ENCODE peak calls at places on chromosome 4, in five cellular contexts. G, H, E, P and R are unnamed samples.

GRCh38 chr4:188178276-188178675 is 39.0 kb downstream of the TRIML1 start:
- DNase-seq in P (no peak), H (no peak), E (no peak), G (no peak), R (no peak)

GRCh38 chr4:85681194-85681803 is 206.3 kb downstream of the ARHGAP24 start:
- DNase-seq in E (no peak), G (no peak), H (no peak), P (no peak), R (no peak)

GRCh38 chr4:38082424-38083374 is 122.5 kb downstream of the PTTG2 start:
- DNase-seq in G (no peak), E (no peak), P (no peak), H (no peak), R (no peak)

GRCh38 chr4:123939621-123940020 is 543.0 kb downstream of the SPRY1 start:
- DNase-seq in G (no peak), E (peak), H (no peak), P (no peak), R (no peak)

GRCh38 chr4:29304595-29304994 is 1415.6 kb upstream of the PCDH7 start:
- DNase-seq in E (no peak), G (no peak), P (no peak), H (no peak), R (no peak)

GRCh38 chr4:175470141-175470540 is 341.9 kb downstream of the GPM6A start:
- DNase-seq in E (no peak), H (no peak), G (no peak), P (no peak), R (no peak)

GRCh38 chr4:973431-974397 is at the start of gene DGKQ:
- DNase-seq in G (peak), H (peak), P (peak), E (peak), R (peak)

GRCh38 chr4:173334891-173335754 is 965 bp upstream of the HMGB2 start:
- DNase-seq in H (peak), P (peak), E (peak), G (peak), R (peak)

GRCh38 chr4:1469596-1470392 is 63.6 kb upstream of the NKX1-1 start:
- DNase-seq in H (no peak), G (no peak), P (no peak), E (no peak), R (peak)

GRCh38 chr4:81807927-81808672 is 336.4 kb upstream of the RASGEF1B start:
- DNase-seq in G (no peak), P (peak), H (peak), E (no peak), R (no peak)

GRCh38 chr4:136803430-136803829 is 728.9 kb downstream of the PCDH18 start:
- DNase-seq in H (no peak), P (no peak), G (no peak), E (no peak), R (no peak)

GRCh38 chr4:986949-987688 is at the start of gene IDUA:
- DNase-seq in E (peak), G (peak), P (peak), H (peak), R (peak)

GRCh38 chr4:27217261-27217769 is 356.7 kb downstream of the STIM2 start:
- DNase-seq in G (no peak), E (no peak), H (no peak), P (no peak), R (no peak)

GRCh38 chr4:20528508-20528907 is 171.8 kb upstream of the PACRGL start:
- DNase-seq in G (no peak), E (no peak), H (no peak), P (no peak), R (no peak)

GRCh38 chr4:152007108-152007507 is 246.3 kb upstream of the GATB start:
- DNase-seq in H (no peak), E (no peak), P (no peak), G (no peak), R (no peak)

GRCh38 chr4:159248383-159249178 is 145.7 kb downstream of the RAPGEF2 start:
- DNase-seq in P (no peak), E (peak), G (no peak), H (peak), R (peak)

GRCh38 chr4:139600662-139601061 is 44.6 kb upstream of the SETD7 start:
- DNase-seq in E (no peak), G (no peak), P (no peak), H (no peak), R (no peak)

GRCh38 chr4:168784786-168785461 is 225.1 kb downstream of the CBR4 start:
- DNase-seq in G (no peak), E (no peak), H (no peak), P (no peak), R (no peak)

GRCh38 chr4:100462206-100462605 is 55.6 kb downstream of the EMCN start:
- DNase-seq in G (no peak), P (no peak), E (no peak), H (no peak), R (no peak)

GRCh38 chr4:23504094-23504493 is 385.8 kb downstream of the PPARGC1A start:
- DNase-seq in P (no peak), E (no peak), G (no peak), H (peak), R (no peak)

GRCh38 chr4:3605491-3605890 is 73.3 kb upstream of the LRPAP1 start:
- DNase-seq in G (no peak), E (no peak), H (no peak), P (no peak), R (no peak)

GRCh38 chr4:16461362-16461761 is 235.1 kb upstream of the TAPT1 start:
- DNase-seq in E (no peak), G (no peak), P (peak), H (no peak), R (no peak)

GRCh38 chr4:142551513-142552280 is 294.4 kb downstream of the INPP4B start:
- DNase-seq in G (no peak), P (no peak), H (no peak), E (no peak), R (no peak)

GRCh38 chr4:172826346-172826745 is 342.3 kb upstream of the GALNT7 start:
- DNase-seq in P (no peak), G (no peak), H (no peak), E (no peak), R (no peak)

GRCh38 chr4:47538516-47538915 is 53.4 kb downstream of the ATP10D start:
- DNase-seq in E (no peak), P (no peak), H (no peak), G (no peak), R (no peak)

GRCh38 chr4:87499415-87500106 is 29.6 kb downstream of the SPARCL1 start:
- DNase-seq in P (no peak), E (no peak), G (no peak), H (no peak), R (no peak)

GRCh38 chr4:55611358-55612059 is 19.5 kb upstream of the PDCL2 start:
- DNase-seq in H (no peak), P (no peak), G (no peak), E (no peak), R (no peak)

GRCh38 chr4:37441231-37442061 is 196.9 kb downstream of the NWD2 start:
- DNase-seq in P (no peak), E (peak), H (no peak), G (no peak), R (no peak)